ENCODE peak calls at places on chromosome 16, in five cellular contexts. I is neural progenitor cell, L is lower leg skin, R is IMR-90, S is Panc1. H is an unnamed sample.
A peak's percentile ranks its signal among the peaks of the same experiment; 100 is the strongest.

GRCh38 chr16:3737181-3737580 is 19.9 kb upstream of the TRAP1 start:
- DNase-seq in I (peak; percentile 70), L (no peak), R (no peak), S (no peak), H (no peak)

GRCh38 chr16:30942421-30942796 is 6.5 kb upstream of the ORAI3 start:
- DNase-seq in I (no peak), L (no peak), R (no peak), S (no peak), H (no peak)

GRCh38 chr16:10971560-10971961 is 27.2 kb downstream of the CLEC16A start:
- DNase-seq in I (peak; percentile 86), L (no peak), R (peak; percentile 92), S (peak; percentile 41), H (peak; percentile 95)

GRCh38 chr16:31860508-31860907 is 13.1 kb upstream of the ZNF267 start:
- DNase-seq in I (no peak), L (no peak), R (no peak), S (no peak), H (no peak)

GRCh38 chr16:51149251-51149661 is 1.8 kb downstream of the SALL1 start:
- DNase-seq in I (peak; percentile 30), L (no peak), R (no peak), S (no peak), H (no peak)

GRCh38 chr16:62298567-62298966 is 262.3 kb upstream of the CDH8 start:
- DNase-seq in I (peak; percentile 9), L (no peak), R (no peak), S (no peak), H (no peak)

GRCh38 chr16:11435576-11435975 is 90.3 kb downstream of the RMI2 start:
- DNase-seq in I (no peak), L (no peak), R (no peak), S (no peak), H (no peak)

GRCh38 chr16:46762583-46762982 is 14.4 kb upstream of the MYLK3 start:
- DNase-seq in I (no peak), L (no peak), R (no peak), S (no peak), H (no peak)

GRCh38 chr16:86712158-86713009 is 134.0 kb downstream of the FOXL1 start:
- DNase-seq in I (no peak), L (no peak), R (no peak), S (no peak), H (no peak)

GRCh38 chr16:17372383-17372782 is 98.4 kb downstream of the XYLT1 start:
- DNase-seq in I (no peak), L (no peak), R (peak; percentile 39), S (no peak), H (peak; percentile 25)

GRCh38 chr16:87608400-87608985 is 6.2 kb downstream of the JPH3 start:
- DNase-seq in I (peak; percentile 87), L (no peak), R (peak; percentile 52), S (no peak), H (peak; percentile 45)

GRCh38 chr16:89150090-89150835 is 21.3 kb upstream of the CDH15 start:
- DNase-seq in I (no peak), L (no peak), R (no peak), S (no peak), H (no peak)

GRCh38 chr16:4846503-4846900 is 586 bp downstream of the GLYR1 start:
- DNase-seq in I (peak; percentile 72), L (peak; percentile 89), R (peak; percentile 55), S (no peak), H (peak; percentile 56)

GRCh38 chr16:77807-78443 is at the start of gene MPG:
- DNase-seq in I (peak; percentile 89), L (peak; percentile 98), R (peak; percentile 72), S (no peak), H (peak; percentile 72)

GRCh38 chr16:24145927-24146326 is 110.2 kb upstream of the CACNG3 start:
- DNase-seq in I (no peak), L (no peak), R (no peak), S (no peak), H (no peak)

GRCh38 chr16:53950677-53951076 is 246.7 kb downstream of the FTO start:
- DNase-seq in I (peak; percentile 23), L (no peak), R (no peak), S (no peak), H (no peak)

GRCh38 chr16:15907863-15908478 is 19.6 kb upstream of the CEP20 start:
- DNase-seq in I (peak; percentile 72), L (no peak), R (peak; percentile 11), S (no peak), H (peak; percentile 13)

GRCh38 chr16:1048442-1049112 is 24.0 kb upstream of the SSTR5 start:
- DNase-seq in I (peak; percentile 89), L (no peak), R (peak; percentile 16), S (no peak), H (peak; percentile 21)

GRCh38 chr16:82287948-82288347 is 117.9 kb upstream of the MPHOSPH6 start:
- DNase-seq in I (no peak), L (peak; percentile 12), R (no peak), S (no peak), H (no peak)

GRCh38 chr16:66588981-66589713 is 9.9 kb downstream of the CMTM2 start:
- DNase-seq in I (peak; percentile 50), L (no peak), R (peak; percentile 18), S (no peak), H (no peak)

GRCh38 chr16:56814537-56815432 is 50.2 kb upstream of the SLC12A3 start:
- DNase-seq in I (peak; percentile 44), L (no peak), R (no peak), S (no peak), H (no peak)

GRCh38 chr16:71441348-71441781 is 489 bp downstream of the TLE7 start:
- DNase-seq in I (no peak), L (no peak), R (no peak), S (no peak), H (no peak)

GRCh38 chr16:71443714-71444113 is 1.9 kb upstream of the TLE7 start:
- DNase-seq in I (no peak), L (no peak), R (no peak), S (no peak), H (no peak)

GRCh38 chr16:71439531-71439930 is 2.3 kb downstream of the TLE7 start:
- DNase-seq in I (no peak), L (no peak), R (no peak), S (no peak), H (peak; percentile 78)

GRCh38 chr16:71442041-71442440 is at the start of gene TLE7:
- DNase-seq in I (no peak), L (no peak), R (no peak), S (no peak), H (no peak)

GRCh38 chr16:71440669-71441347 is 1.0 kb downstream of the TLE7 start:
- DNase-seq in I (peak; percentile 54), L (no peak), R (no peak), S (no peak), H (no peak)
- TF ChIP-seq CTCF in I (peak; percentile 58), L (no peak), R (no peak), S (peak; percentile 65), H (no peak)

GRCh38 chr16:6153901-6154300 is 1056.3 kb upstream of the EEF2KMT start:
- DNase-seq in I (no peak), L (no peak), R (no peak), S (no peak), H (no peak)
- H3K4me3 ChIP-seq in I (no peak overlapping the region), L (no peak overlapping the region), R (no peak overlapping the region), S (no peak overlapping the region), H (no peak overlapping the region)

GRCh38 chr16:28873543-28874201 is 4.6 kb upstream of the ATP2A1 start:
- DNase-seq in I (peak; percentile 46), L (no peak), R (no peak), S (no peak), H (no peak)
- TF ChIP-seq CTCF in I (peak; percentile 63), L (no peak), R (peak; percentile 52), S (peak; percentile 88), H (peak; percentile 59)

GRCh38 chr16:9844361-9844760 is 337.9 kb downstream of the GRIN2A start:
- DNase-seq in I (no peak), L (no peak), R (no peak), S (no peak), H (peak; percentile 66)

GRCh38 chr16:9847146-9847545 is 335.1 kb downstream of the GRIN2A start:
- DNase-seq in I (no peak), L (no peak), R (no peak), S (no peak), H (no peak)

GRCh38 chr16:9843424-9844013 is 338.7 kb downstream of the GRIN2A start:
- DNase-seq in I (no peak), L (no peak), R (no peak), S (no peak), H (peak; percentile 49)

GRCh38 chr16:9845661-9846361 is 336.4 kb downstream of the GRIN2A start:
- DNase-seq in I (no peak), L (no peak), R (no peak), S (no peak), H (peak; percentile 41)

GRCh38 chr16:9846362-9847099 is 335.7 kb downstream of the GRIN2A start:
- DNase-seq in I (no peak), L (no peak), R (no peak), S (peak; percentile 65), H (no peak)
- H3K4me3 ChIP-seq in I (no peak overlapping the region), L (no peak overlapping the region), R (no peak overlapping the region), S (no peak overlapping the region), H (no peak overlapping the region)

DNA sequence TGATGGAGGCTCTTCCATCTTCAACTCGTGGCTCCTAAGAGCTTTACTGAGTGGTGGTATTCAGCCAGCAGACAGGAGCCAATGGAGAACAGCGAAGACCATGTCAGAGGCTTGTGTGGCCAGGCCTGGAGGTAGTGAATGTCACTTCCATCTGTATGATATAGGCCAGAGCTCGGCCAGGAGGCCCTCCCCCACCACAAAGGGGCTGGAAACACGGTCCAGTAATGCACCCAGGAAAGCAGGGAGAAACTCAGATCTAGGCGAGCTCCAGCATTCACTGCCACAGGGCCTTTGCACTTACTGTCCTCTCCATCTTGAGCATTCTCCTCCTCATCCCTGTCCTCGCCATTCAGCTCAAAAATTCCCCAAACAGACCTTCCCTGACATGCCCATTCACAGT is 555.3 kb upstream of the C16orf82 start:
- DNase-seq in I (no peak), L (no peak), R (no peak), S (no peak), H (no peak)
- TF ChIP-seq CTCF in I (no peak), L (no peak), R (no peak), S (no peak), H (no peak)

GRCh38 chr16:49280022-49280741 is 1.5 kb downstream of the CBLN1 start:
- DNase-seq in I (peak; percentile 90), L (no peak), R (no peak), S (no peak), H (no peak)

GRCh38 chr16:49281843-49282642 is 405 bp upstream of the CBLN1 start:
- DNase-seq in I (peak; percentile 99), L (no peak), R (peak; percentile 16), S (no peak), H (peak; percentile 44)

GRCh38 chr16:49278944-49279725 is 2.5 kb downstream of the CBLN1 start:
- DNase-seq in I (peak; percentile 42), L (no peak), R (no peak), S (no peak), H (no peak)

GRCh38 chr16:49281481-49281842 is at the start of gene CBLN1:
- DNase-seq in I (no peak), L (no peak), R (no peak), S (no peak), H (no peak)

DNA sequence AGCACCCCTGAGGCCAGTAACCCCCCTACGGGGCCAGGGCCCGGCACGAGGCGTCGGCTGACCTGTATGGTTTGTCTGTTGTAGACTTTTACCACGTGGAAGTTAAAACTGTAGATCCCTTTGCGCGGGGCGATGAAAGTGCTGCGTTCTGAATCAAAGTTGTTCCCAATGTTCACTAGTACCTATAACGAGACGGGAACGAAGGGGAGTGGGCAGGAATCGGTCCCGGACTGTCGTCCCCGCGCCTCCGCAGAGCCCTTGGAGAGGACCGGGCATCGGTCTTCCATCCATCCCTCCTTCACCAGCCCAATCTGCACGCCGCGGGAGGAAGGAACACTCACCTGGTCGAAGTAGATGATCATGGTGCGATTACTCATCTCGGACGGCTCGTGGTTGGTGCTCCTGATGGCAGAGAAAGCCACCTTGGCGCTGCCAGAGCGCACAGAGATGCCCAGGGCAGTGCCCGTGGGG is 742 bp downstream of the CBLN1 start:
- DNase-seq in I (no peak), L (no peak), R (no peak), S (no peak), H (no peak)
- H3K4me3 ChIP-seq in I (peak overlapping the region; percentile 54), L (no peak overlapping the region), R (no peak overlapping the region), S (no peak overlapping the region), H (no peak overlapping the region)

H was measured in AG10803.